ENCODE peak calls at places on chromosomes 4 and X, in nine cellular contexts. One of them, this sample, is unnamed.

GRCh38 chr4:174173360-174173759 is 110.1 kb downstream of the FBXO8 start:
- DNase-seq in CD4-positive, alpha-beta memory T cell: no peak
- DNase-seq in left ventricle myocardium inferior: no peak
- DNase-seq in astrocyte of the spinal cord: no peak
- DNase-seq in upper lobe of right lung: no peak
- DNase-seq in lower leg skin: no peak
- DNase-seq in GM12865: no peak
- DNase-seq in esophagus muscularis mucosa: no peak
- DNase-seq in uterus: no peak
- DNase-seq in this sample: no peak

GRCh38 chr4:84955168-84955567 is 11.3 kb downstream of the WDFY3 start:
- DNase-seq in left ventricle myocardium inferior: no peak
- DNase-seq in uterus: no peak
- DNase-seq in upper lobe of right lung: no peak
- DNase-seq in esophagus muscularis mucosa: no peak
- DNase-seq in GM12865: no peak
- DNase-seq in lower leg skin: no peak
- DNase-seq in astrocyte of the spinal cord: no peak
- DNase-seq in CD4-positive, alpha-beta memory T cell: no peak
- DNase-seq in this sample: no peak

GRCh38 chr4:152118108-152118507 is 357.3 kb upstream of the GATB start:
- DNase-seq in left ventricle myocardium inferior: no peak
- DNase-seq in uterus: no peak
- DNase-seq in CD4-positive, alpha-beta memory T cell: no peak
- DNase-seq in GM12865: no peak
- DNase-seq in upper lobe of right lung: no peak
- DNase-seq in esophagus muscularis mucosa: peak; percentile 74
- DNase-seq in lower leg skin: no peak
- DNase-seq in astrocyte of the spinal cord: no peak
- DNase-seq in this sample: no peak

GRCh38 chr4:25178838-25179261 is 18.6 kb upstream of the SEPSECS start:
- DNase-seq in CD4-positive, alpha-beta memory T cell: no peak
- DNase-seq in astrocyte of the spinal cord: no peak
- DNase-seq in GM12865: no peak
- DNase-seq in esophagus muscularis mucosa: no peak
- DNase-seq in upper lobe of right lung: no peak
- DNase-seq in lower leg skin: no peak
- DNase-seq in uterus: no peak
- DNase-seq in left ventricle myocardium inferior: no peak
- DNase-seq in this sample: no peak

GRCh38 chrX:40172169-40172979 is 74.6 kb upstream of the BCOR start:
- DNase-seq in esophagus muscularis mucosa: no peak
- DNase-seq in uterus: peak; percentile 61
- DNase-seq in CD4-positive, alpha-beta memory T cell: no peak
- DNase-seq in upper lobe of right lung: peak; percentile 85
- DNase-seq in GM12865: peak; percentile 67
- DNase-seq in lower leg skin: peak; percentile 92
- DNase-seq in left ventricle myocardium inferior: peak; percentile 72
- DNase-seq in astrocyte of the spinal cord: peak; percentile 58
- DNase-seq in this sample: no peak

GRCh38 chr4:40721730-40722171 is 28.0 kb upstream of the NSUN7 start:
- DNase-seq in esophagus muscularis mucosa: no peak
- DNase-seq in left ventricle myocardium inferior: no peak
- DNase-seq in uterus: no peak
- DNase-seq in upper lobe of right lung: no peak
- DNase-seq in CD4-positive, alpha-beta memory T cell: no peak
- DNase-seq in astrocyte of the spinal cord: peak; percentile 69
- DNase-seq in GM12865: peak; percentile 44
- DNase-seq in lower leg skin: no peak
- DNase-seq in this sample: no peak

GRCh38 chr4:147246096-147246495 is 234.8 kb upstream of the EDNRA start:
- DNase-seq in GM12865: no peak
- DNase-seq in esophagus muscularis mucosa: no peak
- DNase-seq in CD4-positive, alpha-beta memory T cell: no peak
- DNase-seq in astrocyte of the spinal cord: no peak
- DNase-seq in lower leg skin: no peak
- DNase-seq in upper lobe of right lung: no peak
- DNase-seq in left ventricle myocardium inferior: no peak
- DNase-seq in uterus: no peak
- DNase-seq in this sample: no peak

GRCh38 chrX:16125520-16126149 is 2.3 kb downstream of the GRPR start:
- DNase-seq in esophagus muscularis mucosa: no peak
- DNase-seq in GM12865: no peak
- DNase-seq in upper lobe of right lung: no peak
- DNase-seq in astrocyte of the spinal cord: no peak
- DNase-seq in uterus: no peak
- DNase-seq in left ventricle myocardium inferior: no peak
- DNase-seq in lower leg skin: no peak
- DNase-seq in CD4-positive, alpha-beta memory T cell: no peak
- DNase-seq in this sample: no peak

GRCh38 chrX:10988653-10989052 is 122.5 kb upstream of the HCCS start:
- DNase-seq in lower leg skin: no peak
- DNase-seq in GM12865: no peak
- DNase-seq in esophagus muscularis mucosa: no peak
- DNase-seq in CD4-positive, alpha-beta memory T cell: no peak
- DNase-seq in upper lobe of right lung: no peak
- DNase-seq in astrocyte of the spinal cord: no peak
- DNase-seq in left ventricle myocardium inferior: no peak
- DNase-seq in uterus: no peak
- DNase-seq in this sample: no peak

GRCh38 chr4:579543-580175 is 3.6 kb upstream of the TMEM271 start:
- DNase-seq in GM12865: no peak
- DNase-seq in uterus: no peak
- DNase-seq in astrocyte of the spinal cord: no peak
- DNase-seq in lower leg skin: peak; percentile 64
- DNase-seq in left ventricle myocardium inferior: no peak
- DNase-seq in esophagus muscularis mucosa: no peak
- DNase-seq in upper lobe of right lung: no peak
- DNase-seq in CD4-positive, alpha-beta memory T cell: no peak
- DNase-seq in this sample: no peak

GRCh38 chrX:154443479-154443910 is 446 bp upstream of the FAM50A start:
- DNase-seq in CD4-positive, alpha-beta memory T cell: no peak
- DNase-seq in left ventricle myocardium inferior: no peak
- DNase-seq in GM12865: no peak
- DNase-seq in lower leg skin: no peak
- DNase-seq in uterus: no peak
- DNase-seq in upper lobe of right lung: no peak
- DNase-seq in esophagus muscularis mucosa: no peak
- DNase-seq in astrocyte of the spinal cord: no peak
- DNase-seq in this sample: no peak

GRCh38 chr4:25032126-25032525 is 1.4 kb upstream of the LGI2 start:
- DNase-seq in astrocyte of the spinal cord: peak; percentile 10
- DNase-seq in CD4-positive, alpha-beta memory T cell: no peak
- DNase-seq in lower leg skin: no peak
- DNase-seq in uterus: no peak
- DNase-seq in esophagus muscularis mucosa: no peak
- DNase-seq in left ventricle myocardium inferior: no peak
- DNase-seq in upper lobe of right lung: no peak
- DNase-seq in GM12865: no peak
- DNase-seq in this sample: no peak

GRCh38 chr4:56976878-56977320 is 507 bp downstream of the NOA1 start:
- DNase-seq in esophagus muscularis mucosa: no peak
- DNase-seq in left ventricle myocardium inferior: peak; percentile 29
- DNase-seq in upper lobe of right lung: peak; percentile 89
- DNase-seq in lower leg skin: no peak
- DNase-seq in uterus: no peak
- DNase-seq in GM12865: peak; percentile 57
- DNase-seq in astrocyte of the spinal cord: no peak
- DNase-seq in CD4-positive, alpha-beta memory T cell: peak; percentile 52
- DNase-seq in this sample: no peak

GRCh38 chrX:3951859-3952258 is 238.4 kb upstream of the PRKX start:
- DNase-seq in astrocyte of the spinal cord: no peak
- DNase-seq in lower leg skin: no peak
- DNase-seq in upper lobe of right lung: no peak
- DNase-seq in CD4-positive, alpha-beta memory T cell: no peak
- DNase-seq in uterus: no peak
- DNase-seq in GM12865: no peak
- DNase-seq in esophagus muscularis mucosa: no peak
- DNase-seq in left ventricle myocardium inferior: no peak
- DNase-seq in this sample: no peak

GRCh38 chr4:113160548-113160947 is 111.1 kb downstream of the ANK2 start:
- DNase-seq in left ventricle myocardium inferior: no peak
- DNase-seq in lower leg skin: no peak
- DNase-seq in astrocyte of the spinal cord: no peak
- DNase-seq in uterus: no peak
- DNase-seq in GM12865: no peak
- DNase-seq in upper lobe of right lung: no peak
- DNase-seq in CD4-positive, alpha-beta memory T cell: no peak
- DNase-seq in esophagus muscularis mucosa: no peak
- DNase-seq in this sample: no peak

GRCh38 chr4:168886361-168886760 is 123.7 kb downstream of the CBR4 start:
- DNase-seq in left ventricle myocardium inferior: no peak
- DNase-seq in lower leg skin: no peak
- DNase-seq in upper lobe of right lung: no peak
- DNase-seq in esophagus muscularis mucosa: no peak
- DNase-seq in GM12865: no peak
- DNase-seq in uterus: no peak
- DNase-seq in CD4-positive, alpha-beta memory T cell: no peak
- DNase-seq in astrocyte of the spinal cord: peak; percentile 64
- DNase-seq in this sample: no peak

GRCh38 chrX:70755850-70756249 is 152.7 kb downstream of the TEX11 start:
- DNase-seq in upper lobe of right lung: no peak
- DNase-seq in uterus: no peak
- DNase-seq in lower leg skin: no peak
- DNase-seq in CD4-positive, alpha-beta memory T cell: peak; percentile 61
- DNase-seq in astrocyte of the spinal cord: no peak
- DNase-seq in esophagus muscularis mucosa: no peak
- DNase-seq in left ventricle myocardium inferior: no peak
- DNase-seq in GM12865: no peak
- DNase-seq in this sample: no peak

GRCh38 chr4:87060957-87061356 is 126.1 kb downstream of the AFF1 start:
- DNase-seq in uterus: no peak
- DNase-seq in esophagus muscularis mucosa: peak; percentile 45
- DNase-seq in lower leg skin: no peak
- DNase-seq in astrocyte of the spinal cord: peak; percentile 91
- DNase-seq in GM12865: no peak
- DNase-seq in CD4-positive, alpha-beta memory T cell: no peak
- DNase-seq in left ventricle myocardium inferior: no peak
- DNase-seq in upper lobe of right lung: no peak
- DNase-seq in this sample: no peak

DNA sequence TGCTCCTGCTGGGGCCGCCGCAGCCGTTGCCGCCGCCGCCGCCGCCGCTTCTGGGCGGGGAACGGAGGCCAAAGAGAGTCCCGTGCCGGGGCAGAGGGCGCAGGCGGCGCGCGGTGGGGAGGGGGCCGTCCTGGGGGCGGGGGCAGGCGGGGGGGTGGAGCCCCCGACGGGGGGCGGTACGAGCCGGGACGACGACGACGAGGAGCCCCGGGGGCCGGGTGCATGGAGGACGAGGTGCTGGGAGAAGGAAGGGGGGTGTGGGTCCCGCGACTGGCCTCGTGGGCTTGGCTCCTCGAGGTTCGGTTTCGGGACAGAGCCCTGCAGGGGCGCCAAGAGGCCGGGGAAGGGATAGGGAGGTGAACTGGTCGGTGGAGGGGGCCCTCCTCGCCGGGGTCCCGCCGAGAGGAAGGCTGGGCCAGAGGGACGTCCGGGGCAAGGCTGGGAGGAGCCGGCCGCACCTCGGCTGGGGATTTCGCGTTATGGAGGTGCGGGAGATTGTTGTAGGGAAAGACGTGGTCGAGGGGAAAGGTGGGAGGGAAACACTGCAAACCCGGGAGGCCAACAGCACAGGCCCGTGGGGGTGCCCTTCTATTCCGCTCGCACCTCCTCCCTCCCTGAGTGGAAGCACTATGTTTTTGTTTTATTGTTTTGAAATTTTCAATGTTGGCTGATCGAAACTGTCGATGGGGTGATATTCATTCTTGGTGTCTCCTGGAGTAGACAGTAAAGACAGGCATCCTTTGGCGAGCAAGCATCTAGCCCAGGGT is 1.9 kb downstream of the BCORL1 start:
- DNase-seq in left ventricle myocardium inferior: peak; percentile 28
- DNase-seq in astrocyte of the spinal cord: no peak
- DNase-seq in CD4-positive, alpha-beta memory T cell: no peak
- DNase-seq in uterus: peak; percentile 37
- DNase-seq in esophagus muscularis mucosa: no peak
- DNase-seq in upper lobe of right lung: peak; percentile 73
- DNase-seq in GM12865: peak; percentile 25
- DNase-seq in lower leg skin: peak; percentile 87
- DNase-seq in this sample: no peak
- H3K4me3 ChIP-seq in left ventricle myocardium inferior: no peak overlapping the region
- H3K4me3 ChIP-seq in astrocyte of the spinal cord: peak overlapping the region; percentile 56
- H3K4me3 ChIP-seq in CD4-positive, alpha-beta memory T cell: no peak overlapping the region
- H3K4me3 ChIP-seq in uterus: peak overlapping the region; percentile 32
- H3K4me3 ChIP-seq in esophagus muscularis mucosa: no peak overlapping the region
- H3K4me3 ChIP-seq in upper lobe of right lung: peak overlapping the region; percentile 52
- H3K4me3 ChIP-seq in GM12865: peak overlapping the region; percentile 66
- H3K4me3 ChIP-seq in lower leg skin: peak overlapping the region; percentile 9
- H3K4me3 ChIP-seq in this sample: peak overlapping the region; percentile 57

GRCh38 chrX:23504540-23504884 is 162.8 kb upstream of the PRDX4 start:
- DNase-seq in astrocyte of the spinal cord: no peak
- DNase-seq in CD4-positive, alpha-beta memory T cell: no peak
- DNase-seq in GM12865: no peak
- DNase-seq in uterus: no peak
- DNase-seq in lower leg skin: no peak
- DNase-seq in esophagus muscularis mucosa: no peak
- DNase-seq in upper lobe of right lung: no peak
- DNase-seq in left ventricle myocardium inferior: no peak
- DNase-seq in this sample: peak; percentile 20
- H3K4me3 ChIP-seq in astrocyte of the spinal cord: no peak overlapping the region
- H3K4me3 ChIP-seq in CD4-positive, alpha-beta memory T cell: no peak overlapping the region
- H3K4me3 ChIP-seq in GM12865: no peak overlapping the region
- H3K4me3 ChIP-seq in uterus: no peak overlapping the region
- H3K4me3 ChIP-seq in lower leg skin: no peak overlapping the region
- H3K4me3 ChIP-seq in esophagus muscularis mucosa: no peak overlapping the region
- H3K4me3 ChIP-seq in upper lobe of right lung: no peak overlapping the region
- H3K4me3 ChIP-seq in left ventricle myocardium inferior: no peak overlapping the region
- H3K4me3 ChIP-seq in this sample: no peak overlapping the region

GRCh38 chr4:6938237-6938636 is 28.6 kb downstream of the TBC1D14 start:
- DNase-seq in left ventricle myocardium inferior: peak; percentile 54
- DNase-seq in lower leg skin: peak; percentile 90
- DNase-seq in upper lobe of right lung: peak; percentile 76
- DNase-seq in uterus: no peak
- DNase-seq in astrocyte of the spinal cord: no peak
- DNase-seq in CD4-positive, alpha-beta memory T cell: no peak
- DNase-seq in esophagus muscularis mucosa: no peak
- DNase-seq in GM12865: no peak
- DNase-seq in this sample: no peak
- H3K4me3 ChIP-seq in left ventricle myocardium inferior: no peak overlapping the region
- H3K4me3 ChIP-seq in lower leg skin: no peak overlapping the region
- H3K4me3 ChIP-seq in upper lobe of right lung: no peak overlapping the region
- H3K4me3 ChIP-seq in uterus: no peak overlapping the region
- H3K4me3 ChIP-seq in astrocyte of the spinal cord: no peak overlapping the region
- H3K4me3 ChIP-seq in CD4-positive, alpha-beta memory T cell: no peak overlapping the region
- H3K4me3 ChIP-seq in esophagus muscularis mucosa: no peak overlapping the region
- H3K4me3 ChIP-seq in GM12865: no peak overlapping the region
- H3K4me3 ChIP-seq in this sample: no peak overlapping the region

DNA sequence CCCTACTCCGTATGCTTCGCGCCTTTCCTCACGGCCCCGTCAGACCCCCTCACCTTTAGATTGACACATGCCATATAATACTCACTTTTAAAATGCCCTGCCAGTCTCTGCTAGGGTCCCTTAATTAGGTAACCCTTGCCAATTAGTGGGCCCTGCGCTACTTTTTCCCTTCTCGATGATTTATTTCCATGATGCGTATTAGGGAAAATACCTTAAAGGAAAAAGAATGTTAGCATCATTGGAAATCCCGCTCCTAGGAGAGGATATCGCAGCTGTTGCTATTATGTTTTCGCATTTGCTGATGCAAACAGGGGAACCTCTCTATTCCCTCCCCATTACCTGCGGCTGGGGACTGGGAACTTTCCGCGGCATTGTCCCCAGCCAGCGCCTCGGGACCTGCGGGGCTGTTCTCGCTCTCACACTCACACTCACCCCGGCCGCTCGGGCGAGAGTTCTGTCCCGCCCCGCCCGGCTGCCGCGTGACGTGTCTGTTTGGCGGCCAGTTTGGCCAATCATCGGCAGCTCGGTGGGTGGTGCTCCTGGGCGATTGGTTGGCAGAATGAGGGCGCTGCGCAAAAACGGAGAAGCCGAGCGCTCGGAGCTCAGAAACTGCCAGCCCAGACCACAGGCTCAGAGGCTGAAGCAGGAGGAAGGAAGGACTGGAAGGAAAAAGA is at the start of gene PCDH10:
- DNase-seq in esophagus muscularis mucosa: peak; percentile 97
- DNase-seq in left ventricle myocardium inferior: peak; percentile 84
- DNase-seq in astrocyte of the spinal cord: peak; percentile 96
- DNase-seq in lower leg skin: peak; percentile 96
- DNase-seq in uterus: peak; percentile 91
- DNase-seq in upper lobe of right lung: peak; percentile 90
- DNase-seq in GM12865: no peak
- DNase-seq in CD4-positive, alpha-beta memory T cell: no peak
- DNase-seq in this sample: peak; percentile 86
- H3K4me3 ChIP-seq in esophagus muscularis mucosa: peak within 1 kb of the TSS; percentile 59
- H3K4me3 ChIP-seq in left ventricle myocardium inferior: peak within 1 kb of the TSS; percentile 62
- H3K4me3 ChIP-seq in astrocyte of the spinal cord: peak within 1 kb of the TSS; percentile 65
- H3K4me3 ChIP-seq in lower leg skin: peak within 1 kb of the TSS; percentile 7
- H3K4me3 ChIP-seq in uterus: peak within 1 kb of the TSS; percentile 32
- H3K4me3 ChIP-seq in upper lobe of right lung: peak within 1 kb of the TSS; percentile 50
- H3K4me3 ChIP-seq in GM12865: no peak within 1 kb of the TSS
- H3K4me3 ChIP-seq in CD4-positive, alpha-beta memory T cell: no peak within 1 kb of the TSS
- H3K4me3 ChIP-seq in this sample: peak within 1 kb of the TSS; percentile 66